ENCODE peak calls at places on chromosome 12, in nine cellular contexts. One of them, this sample, is unnamed.

GRCh38 chr12:24752763-24753462 is 196.0 kb downstream of the BCAT1 start:
- DNase-seq in body of pancreas: no peak
- DNase-seq in GM12892: no peak
- DNase-seq in esophagus squamous epithelium: no peak
- DNase-seq in prostate gland: no peak
- DNase-seq in A549: no peak
- DNase-seq in IMR-90: no peak
- DNase-seq in heart left ventricle: no peak
- DNase-seq in HCT116: no peak
- DNase-seq in this sample: no peak

GRCh38 chr12:1777798-1778197 is 42.6 kb upstream of the LRTM2 start:
- DNase-seq in body of pancreas: no peak
- DNase-seq in GM12892: no peak
- DNase-seq in esophagus squamous epithelium: no peak
- DNase-seq in prostate gland: no peak
- DNase-seq in A549: no peak
- DNase-seq in IMR-90: peak
- DNase-seq in heart left ventricle: no peak
- DNase-seq in HCT116: no peak
- DNase-seq in this sample: no peak

GRCh38 chr12:112606611-112607366 is 184.8 kb upstream of the RPH3A start:
- DNase-seq in body of pancreas: no peak
- DNase-seq in GM12892: no peak
- DNase-seq in esophagus squamous epithelium: no peak
- DNase-seq in prostate gland: no peak
- DNase-seq in A549: peak
- DNase-seq in IMR-90: no peak
- DNase-seq in heart left ventricle: no peak
- DNase-seq in HCT116: no peak
- DNase-seq in this sample: no peak

GRCh38 chr12:39883411-39883810 is 222.5 kb downstream of the SLC2A13 start:
- DNase-seq in body of pancreas: no peak
- DNase-seq in GM12892: no peak
- DNase-seq in esophagus squamous epithelium: no peak
- DNase-seq in prostate gland: no peak
- DNase-seq in A549: no peak
- DNase-seq in IMR-90: no peak
- DNase-seq in heart left ventricle: no peak
- DNase-seq in HCT116: no peak
- DNase-seq in this sample: no peak

GRCh38 chr12:4809449-4810218 is 89.4 kb downstream of the GALNT8 start:
- DNase-seq in body of pancreas: no peak
- DNase-seq in GM12892: peak
- DNase-seq in esophagus squamous epithelium: no peak
- DNase-seq in prostate gland: no peak
- DNase-seq in A549: no peak
- DNase-seq in IMR-90: no peak
- DNase-seq in heart left ventricle: no peak
- DNase-seq in HCT116: no peak
- DNase-seq in this sample: no peak

GRCh38 chr12:79938843-79939242 is 3.9 kb upstream of the PPP1R12A start:
- DNase-seq in body of pancreas: no peak
- DNase-seq in GM12892: no peak
- DNase-seq in esophagus squamous epithelium: no peak
- DNase-seq in prostate gland: no peak
- DNase-seq in A549: no peak
- DNase-seq in IMR-90: no peak
- DNase-seq in heart left ventricle: no peak
- DNase-seq in HCT116: no peak
- DNase-seq in this sample: no peak

GRCh38 chr12:12839886-12840285 is 26.7 kb downstream of the DDX47 start:
- DNase-seq in body of pancreas: no peak
- DNase-seq in GM12892: no peak
- DNase-seq in esophagus squamous epithelium: no peak
- DNase-seq in prostate gland: no peak
- DNase-seq in A549: peak
- DNase-seq in IMR-90: peak
- DNase-seq in heart left ventricle: no peak
- DNase-seq in HCT116: peak
- DNase-seq in this sample: peak

GRCh38 chr12:75556306-75556899 is 45.0 kb upstream of the KRR1 start:
- DNase-seq in body of pancreas: no peak
- DNase-seq in GM12892: no peak
- DNase-seq in esophagus squamous epithelium: no peak
- DNase-seq in prostate gland: no peak
- DNase-seq in A549: peak
- DNase-seq in IMR-90: no peak
- DNase-seq in heart left ventricle: no peak
- DNase-seq in HCT116: no peak
- DNase-seq in this sample: no peak

GRCh38 chr12:40145896-40146295 is 40.0 kb upstream of the SLC2A13 start:
- DNase-seq in body of pancreas: no peak
- DNase-seq in GM12892: no peak
- DNase-seq in esophagus squamous epithelium: no peak
- DNase-seq in prostate gland: no peak
- DNase-seq in A549: no peak
- DNase-seq in IMR-90: no peak
- DNase-seq in heart left ventricle: no peak
- DNase-seq in HCT116: no peak
- DNase-seq in this sample: no peak

GRCh38 chr12:33253123-33253522 is 186.5 kb downstream of the SYT10 start:
- DNase-seq in body of pancreas: no peak
- DNase-seq in GM12892: no peak
- DNase-seq in esophagus squamous epithelium: no peak
- DNase-seq in prostate gland: no peak
- DNase-seq in A549: no peak
- DNase-seq in IMR-90: no peak
- DNase-seq in heart left ventricle: no peak
- DNase-seq in HCT116: no peak
- DNase-seq in this sample: no peak

GRCh38 chr12:89709994-89710872 is 1.6 kb upstream of the ATP2B1 start:
- DNase-seq in body of pancreas: peak
- DNase-seq in GM12892: no peak
- DNase-seq in esophagus squamous epithelium: no peak
- DNase-seq in prostate gland: peak
- DNase-seq in A549: no peak
- DNase-seq in IMR-90: peak
- DNase-seq in heart left ventricle: no peak
- DNase-seq in HCT116: no peak
- DNase-seq in this sample: peak

GRCh38 chr12:1022032-1022970 is 31.3 kb downstream of the ERC1 start:
- DNase-seq in body of pancreas: no peak
- DNase-seq in GM12892: no peak
- DNase-seq in esophagus squamous epithelium: no peak
- DNase-seq in prostate gland: no peak
- DNase-seq in A549: no peak
- DNase-seq in IMR-90: no peak
- DNase-seq in heart left ventricle: no peak
- DNase-seq in HCT116: no peak
- DNase-seq in this sample: no peak

GRCh38 chr12:24020391-24021163 is 71.1 kb upstream of the SOX5 start:
- DNase-seq in body of pancreas: no peak
- DNase-seq in GM12892: no peak
- DNase-seq in esophagus squamous epithelium: no peak
- DNase-seq in prostate gland: no peak
- DNase-seq in A549: no peak
- DNase-seq in IMR-90: no peak
- DNase-seq in heart left ventricle: no peak
- DNase-seq in HCT116: no peak
- DNase-seq in this sample: no peak

GRCh38 chr12:40149673-40150260 is 43.9 kb upstream of the SLC2A13 start:
- DNase-seq in body of pancreas: no peak
- DNase-seq in GM12892: no peak
- DNase-seq in esophagus squamous epithelium: no peak
- DNase-seq in prostate gland: no peak
- DNase-seq in A549: peak
- DNase-seq in IMR-90: no peak
- DNase-seq in heart left ventricle: no peak
- DNase-seq in HCT116: no peak
- DNase-seq in this sample: no peak

GRCh38 chr12:125104978-125105377 is 39.7 kb downstream of the AACS start:
- DNase-seq in body of pancreas: no peak
- DNase-seq in GM12892: no peak
- DNase-seq in esophagus squamous epithelium: no peak
- DNase-seq in prostate gland: no peak
- DNase-seq in A549: no peak
- DNase-seq in IMR-90: no peak
- DNase-seq in heart left ventricle: no peak
- DNase-seq in HCT116: no peak
- DNase-seq in this sample: no peak

GRCh38 chr12:104372048-104372720 is 68.6 kb downstream of the EID3 start:
- DNase-seq in body of pancreas: no peak
- DNase-seq in GM12892: no peak
- DNase-seq in esophagus squamous epithelium: no peak
- DNase-seq in prostate gland: no peak
- DNase-seq in A549: peak
- DNase-seq in IMR-90: no peak
- DNase-seq in heart left ventricle: no peak
- DNase-seq in HCT116: no peak
- DNase-seq in this sample: no peak

GRCh38 chr12:76957306-76957705 is 78.5 kb upstream of the CSRP2 start:
- DNase-seq in body of pancreas: no peak
- DNase-seq in GM12892: no peak
- DNase-seq in esophagus squamous epithelium: no peak
- DNase-seq in prostate gland: no peak
- DNase-seq in A549: no peak
- DNase-seq in IMR-90: no peak
- DNase-seq in heart left ventricle: no peak
- DNase-seq in HCT116: no peak
- DNase-seq in this sample: no peak

GRCh38 chr12:68631177-68631576 is 20.5 kb downstream of the RAP1B start:
- DNase-seq in body of pancreas: no peak
- DNase-seq in GM12892: no peak
- DNase-seq in esophagus squamous epithelium: no peak
- DNase-seq in prostate gland: no peak
- DNase-seq in A549: no peak
- DNase-seq in IMR-90: peak
- DNase-seq in heart left ventricle: no peak
- DNase-seq in HCT116: no peak
- DNase-seq in this sample: no peak

GRCh38 chr12:193282-193681 is 20.7 kb downstream of the SLC6A12 start:
- DNase-seq in body of pancreas: no peak
- DNase-seq in GM12892: no peak
- DNase-seq in esophagus squamous epithelium: no peak
- DNase-seq in prostate gland: no peak
- DNase-seq in A549: no peak
- DNase-seq in IMR-90: no peak
- DNase-seq in heart left ventricle: no peak
- DNase-seq in HCT116: no peak
- DNase-seq in this sample: no peak

GRCh38 chr12:50049254-50050118 is 7.9 kb upstream of the ASIC1 start:
- DNase-seq in body of pancreas: no peak
- DNase-seq in GM12892: no peak
- DNase-seq in esophagus squamous epithelium: no peak
- DNase-seq in prostate gland: no peak
- DNase-seq in A549: no peak
- DNase-seq in IMR-90: no peak
- DNase-seq in heart left ventricle: no peak
- DNase-seq in HCT116: no peak
- DNase-seq in this sample: no peak
- TF ChIP-seq POLR2A in body of pancreas: no peak
- TF ChIP-seq POLR2A in GM12892: no peak
- TF ChIP-seq POLR2A in esophagus squamous epithelium: no peak
- TF ChIP-seq POLR2A in prostate gland: no peak
- TF ChIP-seq POLR2A in A549: no peak
- TF ChIP-seq POLR2A in IMR-90: no peak
- TF ChIP-seq POLR2A in heart left ventricle: no peak
- TF ChIP-seq POLR2A in HCT116: no peak
- TF ChIP-seq POLR2A in this sample: no peak

DNA sequence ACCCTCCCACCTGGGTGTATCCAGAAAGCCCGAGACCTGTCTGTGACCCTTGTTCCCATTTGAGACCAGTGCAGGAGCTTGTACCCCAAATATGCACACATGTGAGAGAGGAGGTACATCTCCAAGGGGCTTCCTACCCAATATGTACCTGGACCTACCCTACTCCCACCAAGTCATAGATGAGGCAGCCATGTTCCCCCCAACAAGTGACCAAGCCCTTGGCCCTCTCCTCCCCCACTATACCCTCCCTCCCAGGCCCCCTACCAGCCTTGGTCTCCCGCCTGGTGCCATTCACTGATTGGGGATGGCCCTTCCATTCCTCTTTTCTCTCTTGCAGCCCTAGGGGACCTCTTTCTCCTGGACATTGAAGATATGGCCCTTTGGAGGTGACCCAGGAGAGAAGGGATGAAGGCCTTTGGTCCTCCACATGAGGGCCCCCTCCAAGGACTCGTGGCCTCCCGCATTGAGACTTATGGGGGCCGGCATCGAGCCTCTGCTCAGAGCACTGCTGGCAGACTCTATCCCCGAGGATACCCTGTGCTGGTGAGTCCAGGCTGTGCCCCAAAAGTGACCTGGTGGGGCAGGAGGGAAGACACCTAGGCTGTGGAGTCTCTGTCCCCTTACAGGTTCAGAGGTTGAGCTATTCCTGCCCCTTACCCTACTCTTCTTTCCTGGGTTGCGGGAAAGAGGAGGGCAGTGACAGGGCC is 1.5 kb downstream of the PLEKHG6 start:
- DNase-seq in body of pancreas: no peak
- DNase-seq in GM12892: no peak
- DNase-seq in esophagus squamous epithelium: no peak
- DNase-seq in prostate gland: no peak
- DNase-seq in A549: no peak
- DNase-seq in IMR-90: no peak
- DNase-seq in heart left ventricle: no peak
- DNase-seq in HCT116: no peak
- DNase-seq in this sample: no peak
- TF ChIP-seq POLR2A in body of pancreas: no peak
- TF ChIP-seq POLR2A in GM12892: no peak
- TF ChIP-seq POLR2A in esophagus squamous epithelium: no peak
- TF ChIP-seq POLR2A in prostate gland: no peak
- TF ChIP-seq POLR2A in A549: no peak
- TF ChIP-seq POLR2A in IMR-90: no peak
- TF ChIP-seq POLR2A in heart left ventricle: no peak
- TF ChIP-seq POLR2A in HCT116: no peak
- TF ChIP-seq POLR2A in this sample: no peak

DNA sequence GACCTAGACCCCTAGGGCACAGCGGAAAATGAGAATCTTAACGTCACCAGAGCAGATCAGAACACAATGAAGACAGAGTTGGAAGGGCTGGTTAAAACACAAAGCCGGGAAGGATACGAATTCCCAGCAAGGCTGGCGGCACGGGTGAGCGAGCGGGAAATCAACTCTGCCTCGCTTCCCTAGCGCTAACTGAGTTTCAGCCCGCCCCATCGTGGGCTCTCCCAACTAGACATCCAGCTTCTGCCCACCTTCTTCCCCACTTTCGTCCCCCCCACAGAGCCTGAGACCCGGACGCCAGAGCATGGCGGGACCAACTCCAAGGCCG is 377 bp downstream of the CCNT1 start:
- DNase-seq in body of pancreas: no peak
- DNase-seq in GM12892: no peak
- DNase-seq in esophagus squamous epithelium: no peak
- DNase-seq in prostate gland: no peak
- DNase-seq in A549: no peak
- DNase-seq in IMR-90: no peak
- DNase-seq in heart left ventricle: no peak
- DNase-seq in HCT116: no peak
- DNase-seq in this sample: no peak
- TF ChIP-seq POLR2A in body of pancreas: no peak
- TF ChIP-seq POLR2A in GM12892: no peak
- TF ChIP-seq POLR2A in esophagus squamous epithelium: no peak
- TF ChIP-seq POLR2A in prostate gland: no peak
- TF ChIP-seq POLR2A in A549: no peak
- TF ChIP-seq POLR2A in IMR-90: no peak
- TF ChIP-seq POLR2A in heart left ventricle: no peak
- TF ChIP-seq POLR2A in HCT116: no peak
- TF ChIP-seq POLR2A in this sample: no peak

GRCh38 chr12:57894577-57895292 is 46.6 kb upstream of the ATP23 start:
- DNase-seq in body of pancreas: no peak
- DNase-seq in GM12892: no peak
- DNase-seq in esophagus squamous epithelium: no peak
- DNase-seq in prostate gland: no peak
- DNase-seq in A549: no peak
- DNase-seq in IMR-90: no peak
- DNase-seq in heart left ventricle: no peak
- DNase-seq in HCT116: no peak
- DNase-seq in this sample: no peak
- TF ChIP-seq POLR2A in body of pancreas: no peak
- TF ChIP-seq POLR2A in GM12892: no peak
- TF ChIP-seq POLR2A in esophagus squamous epithelium: no peak
- TF ChIP-seq POLR2A in prostate gland: no peak
- TF ChIP-seq POLR2A in A549: no peak
- TF ChIP-seq POLR2A in IMR-90: no peak
- TF ChIP-seq POLR2A in heart left ventricle: no peak
- TF ChIP-seq POLR2A in HCT116: no peak
- TF ChIP-seq POLR2A in this sample: no peak